ENCODE peak calls at places on chromosomes 5 and 9, in seven cellular contexts. Y is stomach, W is GM19239, R is HCT116, Z is amniotic epithelial cell, X is GDM1, C is NCI-H82. I is an unnamed sample.

GRCh38 chr5:173963867-173964429 is 25.0 kb upstream of the C5orf47 start:
- DNase-seq in Z (no peak), C (peak), X (no peak), W (no peak), Y (no peak), R (no peak), I (no peak)

GRCh38 chr5:69265931-69266330 is 31.2 kb downstream of the CDK7 start:
- DNase-seq in R (peak), W (no peak), Y (no peak), C (peak), X (no peak), Z (no peak), I (no peak)

GRCh38 chr9:101029300-101030021 is 934 bp downstream of the PLPPR1 start:
- DNase-seq in X (no peak), Y (no peak), Z (no peak), R (no peak), C (peak), W (no peak), I (no peak)

GRCh38 chr5:132065351-132065937 is 5.0 kb downstream of the IL3 start:
- DNase-seq in R (peak), X (peak), C (peak), Z (peak), W (peak), Y (peak), I (peak)

GRCh38 chr5:143148461-143149170 is 254.9 kb downstream of the NR3C1 start:
- DNase-seq in R (no peak), Z (peak), Y (no peak), W (no peak), X (no peak), C (no peak), I (no peak)

GRCh38 chr5:83471405-83472212 is at the start of gene VCAN:
- DNase-seq in R (peak), X (no peak), Z (peak), C (peak), W (no peak), Y (no peak), I (no peak)

GRCh38 chr5:180718810-180719453 is 20.9 kb downstream of the OR2Y1 start:
- DNase-seq in Z (peak), C (peak), Y (no peak), R (peak), X (no peak), W (peak), I (no peak)

GRCh38 chr5:59241564-59241963 is 652.0 kb downstream of the PDE4D start:
- DNase-seq in Y (no peak), Z (no peak), W (no peak), R (no peak), X (no peak), C (no peak), I (no peak)

GRCh38 chr9:94985649-94986048 is 259.1 kb downstream of the AOPEP start:
- DNase-seq in R (no peak), X (no peak), W (no peak), C (no peak), Y (no peak), Z (no peak), I (no peak)

GRCh38 chr5:32173394-32174010 is 617 bp downstream of the GOLPH3 start:
- DNase-seq in Z (peak), R (no peak), W (peak), Y (peak), X (no peak), C (peak), I (peak)

GRCh38 chr9:31542384-31543055 is 841.9 kb upstream of the ACO1 start:
- DNase-seq in X (no peak), R (no peak), W (peak), Z (peak), Y (no peak), C (peak), I (peak)

GRCh38 chr9:137156567-137157375 is 13.1 kb downstream of the LRRC26 start:
- DNase-seq in Z (peak), C (peak), Y (peak), W (no peak), X (no peak), R (no peak), I (peak)

GRCh38 chr5:151408633-151409243 is 38.7 kb upstream of the SLC36A1 start:
- DNase-seq in X (no peak), W (no peak), C (no peak), R (no peak), Z (no peak), Y (no peak), I (no peak)

GRCh38 chr9:125142560-125143376 is 560 bp downstream of the SCAI start:
- DNase-seq in W (no peak), Z (no peak), X (no peak), C (peak), Y (no peak), R (no peak), I (no peak)

GRCh38 chr5:60843693-60844428 is at the start of gene ELOVL7:
- DNase-seq in Z (no peak), R (peak), X (peak), C (peak), Y (peak), W (peak), I (peak)

I was measured in T-helper 17 cell.